ENCODE peak calls at places on chromosomes 16 and 17, in five cellular contexts. Y is adrenal gland, X is esophagus muscularis mucosa, C is uterus, L is prostate gland. H is an unnamed sample.

GRCh38 chr17:8740486-8740885 is 4.2 kb downstream of the CCDC42 start:
- DNase-seq in Y (no peak), X (no peak), C (no peak), L (no peak), H (no peak)

GRCh38 chr16:67552476-67552875 is 9.8 kb upstream of the CTCF start:
- DNase-seq in Y (peak; percentile 57), X (no peak), C (no peak), L (no peak), H (no peak)

GRCh38 chr17:77363821-77364361 is 223.1 kb downstream of the SEC14L1 start:
- DNase-seq in Y (peak; percentile 68), X (no peak), C (peak; percentile 75), L (no peak), H (no peak)

GRCh38 chr17:17462048-17462824 is 14.6 kb upstream of the MED9 start:
- DNase-seq in Y (no peak), X (no peak), C (no peak), L (no peak), H (no peak)

GRCh38 chr17:19996502-19996901 is 12.7 kb upstream of the SPECC1 start:
- DNase-seq in Y (no peak), X (no peak), C (no peak), L (no peak), H (no peak)

GRCh38 chr17:35765731-35766488 is 5.2 kb downstream of the C17orf50 start:
- DNase-seq in Y (no peak), X (no peak), C (no peak), L (no peak), H (no peak)

GRCh38 chr16:17532338-17532995 is 61.7 kb upstream of the XYLT1 start:
- DNase-seq in Y (no peak), X (no peak), C (no peak), L (no peak), H (no peak)

GRCh38 chr16:86883583-86884188 is 305.3 kb downstream of the FOXL1 start:
- DNase-seq in Y (no peak), X (no peak), C (no peak), L (no peak), H (no peak)

GRCh38 chr16:11224894-11225676 is 30.9 kb downstream of the SOCS1 start:
- DNase-seq in Y (peak; percentile 47), X (no peak), C (peak; percentile 41), L (no peak), H (no peak)

GRCh38 chr17:55089955-55090573 is 121.5 kb downstream of the STXBP4 start:
- DNase-seq in Y (no peak), X (no peak), C (no peak), L (no peak), H (peak; percentile 2)

GRCh38 chr16:50121721-50122445 is 31.2 kb upstream of the TENT4B start:
- DNase-seq in Y (no peak), X (no peak), C (no peak), L (no peak), H (no peak)

GRCh38 chr17:40484285-40484972 is 17.0 kb downstream of the TNS4 start:
- DNase-seq in Y (no peak), X (no peak), C (no peak), L (no peak), H (no peak)

GRCh38 chr16:69924041-69924775 is 26.9 kb upstream of the CLEC18A start:
- DNase-seq in Y (no peak), X (no peak), C (no peak), L (no peak), H (no peak)

GRCh38 chr16:47046726-47047602 is 73.5 kb upstream of the DNAJA2 start:
- DNase-seq in Y (no peak), X (no peak), C (no peak), L (no peak), H (no peak)

GRCh38 chr17:81858967-81859905 is 1.1 kb downstream of the P4HB start:
- DNase-seq in Y (peak; percentile 58), X (no peak), C (no peak), L (no peak), H (no peak)

GRCh38 chr17:4326608-4327007 is 39.9 kb downstream of the UBE2G1 start:
- DNase-seq in Y (no peak), X (no peak), C (no peak), L (no peak), H (no peak)

DNA sequence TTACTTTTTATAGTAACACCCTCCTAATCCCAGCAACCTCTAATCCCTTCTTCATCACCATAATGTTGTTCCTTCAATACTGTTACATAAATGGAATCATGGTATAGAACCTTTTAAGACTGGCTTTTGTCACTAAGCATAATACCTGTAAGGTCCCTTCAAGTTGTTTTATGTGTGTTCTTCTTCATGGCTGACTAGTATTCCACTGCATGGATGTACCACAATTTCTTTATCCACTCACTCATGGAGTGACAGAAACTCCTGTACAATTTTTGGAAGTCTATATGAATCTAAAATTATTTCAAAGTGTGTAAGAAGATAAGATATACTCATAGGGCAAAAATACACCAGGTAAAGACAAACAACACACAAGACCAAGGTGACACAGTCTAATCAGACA is 36.8 kb downstream of the MEAK7 start:
- DNase-seq in Y (no peak), X (no peak), C (no peak), L (no peak), H (no peak)
- TF ChIP-seq POLR2A in Y (no peak), X (no peak), C (no peak), L (no peak), H (no peak)

DNA sequence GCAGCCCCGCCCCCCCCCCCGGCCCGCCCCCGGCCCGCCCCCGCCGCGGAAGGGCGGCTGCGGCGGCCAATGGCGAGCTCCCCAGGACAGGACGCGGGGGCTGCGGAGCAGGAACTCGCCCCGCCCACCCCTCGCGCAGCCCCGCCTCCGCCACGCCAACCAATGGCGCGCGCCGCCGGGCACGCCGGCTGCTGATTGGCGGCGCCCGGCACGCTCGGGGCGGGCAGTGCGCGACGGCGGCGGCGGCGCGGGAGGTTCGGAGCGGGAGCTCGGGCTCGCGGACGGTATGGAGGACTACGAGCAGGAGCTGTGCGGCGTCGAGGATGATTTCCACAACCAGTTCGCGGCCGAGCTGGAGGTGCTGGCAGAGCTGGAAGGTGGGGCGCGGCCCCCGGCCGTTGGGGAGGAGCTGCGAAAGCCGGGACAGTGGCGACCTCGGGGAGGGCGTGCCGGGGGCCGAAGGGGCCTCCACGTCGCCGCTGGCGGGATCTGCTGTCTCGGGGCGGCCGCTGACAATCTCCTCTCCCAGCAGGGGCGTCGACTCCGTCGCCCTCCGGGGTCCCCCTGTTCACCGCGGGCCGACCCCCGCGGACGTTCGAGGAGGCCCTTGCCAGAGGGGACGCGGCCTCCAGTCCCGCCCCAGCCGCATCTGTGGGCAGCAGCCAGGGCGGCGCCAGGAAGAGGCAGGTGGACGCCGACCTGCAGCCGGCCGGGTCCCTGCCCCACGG is at the start of gene CHTF18:
- DNase-seq in Y (peak; percentile 93), X (peak; percentile 98), C (peak; percentile 94), L (peak; percentile 91), H (peak; percentile 97)
- TF ChIP-seq POLR2A in Y (no peak), X (no peak), C (peak; percentile 22), L (peak; percentile 17), H (peak; percentile 73)

GRCh38 chr16:76335187-76335974 is 58.2 kb downstream of the CNTNAP4 start:
- DNase-seq in Y (no peak), X (no peak), C (no peak), L (no peak), H (no peak)
- TF ChIP-seq POLR2A in Y (no peak), X (no peak), C (no peak), L (no peak), H (no peak)

DNA sequence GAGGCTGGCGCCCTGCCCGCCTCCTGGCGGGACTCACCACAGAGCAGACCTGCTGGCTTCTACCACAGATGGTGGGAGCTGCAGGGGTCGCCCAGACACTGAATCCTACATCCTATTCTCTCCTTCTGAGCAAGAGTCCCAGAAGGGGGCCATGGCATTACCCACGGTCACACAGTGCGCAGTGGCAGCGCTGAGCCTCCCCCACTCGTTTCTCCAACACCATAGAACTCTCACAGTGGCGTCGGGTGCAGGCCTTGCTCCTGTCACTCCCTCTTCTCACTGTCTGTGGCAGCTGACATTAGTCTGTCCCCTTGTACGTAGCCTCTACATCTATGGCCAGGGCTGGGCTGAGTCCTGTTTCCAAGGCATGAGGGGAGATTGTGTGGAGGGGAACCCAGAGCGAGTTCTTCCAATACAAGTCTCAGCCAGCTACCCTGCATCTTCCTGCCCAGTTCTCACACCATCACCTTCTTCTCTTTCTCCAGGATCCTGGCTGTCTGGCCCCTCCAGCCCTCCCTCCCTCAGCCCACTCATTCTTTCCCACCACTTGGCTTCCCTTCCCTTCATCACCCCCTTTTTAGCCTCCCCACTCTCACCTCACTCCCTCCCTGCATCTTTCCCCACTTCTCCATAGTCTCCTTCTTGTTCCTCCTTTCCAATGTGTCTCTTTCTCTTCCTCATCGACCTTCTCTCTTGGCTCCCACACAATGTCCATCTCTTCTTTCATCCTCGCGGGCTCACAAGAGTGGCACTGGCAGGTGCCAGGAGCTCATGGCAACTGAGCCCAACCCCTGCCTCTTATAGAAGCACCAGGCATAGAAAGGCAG is 5.9 kb downstream of the UBTF start:
- DNase-seq in Y (no peak), X (no peak), C (no peak), L (no peak), H (no peak)
- TF ChIP-seq POLR2A in Y (no peak), X (no peak), C (no peak), L (no peak), H (no peak)

GRCh38 chr16:88703486-88704309 is 2.5 kb downstream of the RNF166 start:
- DNase-seq in Y (no peak), X (no peak), C (no peak), L (no peak), H (no peak)
- TF ChIP-seq POLR2A in Y (no peak), X (no peak), C (no peak), L (no peak), H (no peak)

GRCh38 chr16:87950765-87951549 is at the start of gene BANP:
- DNase-seq in Y (peak; percentile 98), X (peak; percentile 98), C (peak; percentile 96), L (peak; percentile 98), H (peak; percentile 100)

GRCh38 chr16:87947356-87948118 is 3.7 kb upstream of the BANP start:
- DNase-seq in Y (no peak), X (no peak), C (no peak), L (no peak), H (no peak)

GRCh38 chr16:87948735-87949070 is 2.5 kb upstream of the BANP start:
- DNase-seq in Y (no peak), X (no peak), C (no peak), L (no peak), H (no peak)

GRCh38 chr16:87948119-87948545 is 3.1 kb upstream of the BANP start:
- DNase-seq in Y (no peak), X (no peak), C (no peak), L (no peak), H (no peak)

DNA sequence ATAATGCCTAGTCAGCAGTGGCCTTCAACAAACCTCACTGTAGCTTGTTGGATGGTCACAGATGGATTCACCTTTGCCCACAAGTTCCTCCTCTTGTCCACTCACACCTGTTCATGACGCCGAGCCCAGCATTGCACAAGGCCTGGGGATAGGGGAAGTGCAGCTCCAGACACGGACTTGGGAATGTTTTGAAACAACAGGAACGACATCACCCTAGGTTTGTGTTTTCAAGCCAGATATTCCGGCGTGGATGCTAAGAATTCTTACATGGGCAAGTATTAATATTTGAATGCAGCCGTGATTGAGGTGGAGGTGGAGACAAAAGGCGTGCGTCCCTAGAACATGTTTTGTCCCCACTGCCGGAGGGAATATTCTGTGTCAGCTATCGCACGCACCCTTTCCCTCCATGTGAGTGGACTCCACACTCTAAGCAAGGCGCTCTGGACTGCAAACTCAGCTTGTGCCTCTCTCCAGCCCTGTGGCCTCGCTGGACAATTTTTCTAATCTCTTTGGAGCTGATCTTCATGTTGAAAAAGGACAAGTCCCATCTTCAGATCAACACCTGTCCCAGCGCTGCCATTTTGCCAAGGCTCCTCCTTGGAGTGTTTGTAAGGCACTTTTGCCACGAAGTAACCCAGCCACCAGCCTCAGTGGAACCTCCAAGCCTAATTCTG is 2.0 kb upstream of the BANP start:
- DNase-seq in Y (no peak), X (no peak), C (no peak), L (no peak), H (no peak)
- TF ChIP-seq POLR2A in Y (no peak), X (no peak), C (no peak), L (no peak), H (no peak)

GRCh38 chr17:75393523-75394331 is 11.8 kb downstream of the GRB2 start:
- DNase-seq in Y (peak; percentile 99), X (peak; percentile 98), C (peak; percentile 97), L (peak; percentile 98), H (peak; percentile 97)
- TF ChIP-seq POLR2A in Y (peak; percentile 44), X (no peak), C (peak; percentile 32), L (peak; percentile 41), H (peak; percentile 76)

H was measured in H54.